ENCODE peak calls at places on chromosomes 2 and 18, in five cellular contexts. One of them, this sample, is unnamed.

GRCh38 chr2:179031731-179032408 is 18.1 kb downstream of the CCDC141 start:
- DNase-seq in ACHN: no peak
- DNase-seq in HCEC 1CT: no peak
- DNase-seq in glutamatergic neuron: no peak
- DNase-seq in frontal cortex: no peak
- DNase-seq in this sample: no peak

GRCh38 chr2:206071832-206072231 is 14.1 kb downstream of the INO80D start:
- DNase-seq in ACHN: no peak
- DNase-seq in HCEC 1CT: no peak
- DNase-seq in glutamatergic neuron: no peak
- DNase-seq in frontal cortex: no peak
- DNase-seq in this sample: no peak

GRCh38 chr2:101706121-101706818 is 8.8 kb downstream of the MAP4K4 start:
- DNase-seq in ACHN: no peak
- DNase-seq in HCEC 1CT: no peak
- DNase-seq in glutamatergic neuron: no peak
- DNase-seq in frontal cortex: no peak
- DNase-seq in this sample: no peak

GRCh38 chr18:7647500-7647899 is 80.4 kb downstream of the PTPRM start:
- DNase-seq in ACHN: no peak
- DNase-seq in HCEC 1CT: no peak
- DNase-seq in glutamatergic neuron: no peak
- DNase-seq in frontal cortex: no peak
- DNase-seq in this sample: no peak

GRCh38 chr18:30940952-30941539 is 101.5 kb downstream of the DSC3 start:
- DNase-seq in ACHN: no peak
- DNase-seq in HCEC 1CT: no peak
- DNase-seq in glutamatergic neuron: no peak
- DNase-seq in frontal cortex: no peak
- DNase-seq in this sample: no peak

GRCh38 chr18:31878358-31878757 is 64.6 kb downstream of the TRAPPC8 start:
- DNase-seq in ACHN: no peak
- DNase-seq in HCEC 1CT: no peak
- DNase-seq in glutamatergic neuron: no peak
- DNase-seq in frontal cortex: no peak
- DNase-seq in this sample: no peak

GRCh38 chr18:44938396-44939036 is 257.8 kb downstream of the SETBP1 start:
- DNase-seq in ACHN: no peak
- DNase-seq in HCEC 1CT: no peak
- DNase-seq in glutamatergic neuron: no peak
- DNase-seq in frontal cortex: no peak
- DNase-seq in this sample: no peak

GRCh38 chr18:56038258-56039030 is 450.5 kb upstream of the TCF4 start:
- DNase-seq in ACHN: no peak
- DNase-seq in HCEC 1CT: no peak
- DNase-seq in glutamatergic neuron: peak
- DNase-seq in frontal cortex: no peak
- DNase-seq in this sample: peak

GRCh38 chr2:127968610-127969339 is 59.1 kb downstream of the SAP130 start:
- DNase-seq in ACHN: no peak
- DNase-seq in HCEC 1CT: no peak
- DNase-seq in glutamatergic neuron: no peak
- DNase-seq in frontal cortex: no peak
- DNase-seq in this sample: no peak

GRCh38 chr2:21820271-21820670 is 696.5 kb downstream of the TDRD15 start:
- DNase-seq in ACHN: no peak
- DNase-seq in HCEC 1CT: peak
- DNase-seq in glutamatergic neuron: no peak
- DNase-seq in frontal cortex: no peak
- DNase-seq in this sample: no peak

GRCh38 chr18:2104620-2105462 is 466.5 kb downstream of the METTL4 start:
- DNase-seq in ACHN: peak
- DNase-seq in HCEC 1CT: peak
- DNase-seq in glutamatergic neuron: peak
- DNase-seq in frontal cortex: no peak
- DNase-seq in this sample: peak

GRCh38 chr2:75076088-75076487 is 117.6 kb downstream of the POLE4 start:
- DNase-seq in ACHN: no peak
- DNase-seq in HCEC 1CT: no peak
- DNase-seq in glutamatergic neuron: peak
- DNase-seq in frontal cortex: no peak
- DNase-seq in this sample: no peak

GRCh38 chr2:128145651-128146050 is 54.7 kb downstream of the UGGT1 start:
- DNase-seq in ACHN: no peak
- DNase-seq in HCEC 1CT: no peak
- DNase-seq in glutamatergic neuron: no peak
- DNase-seq in frontal cortex: no peak
- DNase-seq in this sample: no peak

GRCh38 chr2:179184610-179185009 is 80.0 kb downstream of the SESTD1 start:
- DNase-seq in ACHN: no peak
- DNase-seq in HCEC 1CT: no peak
- DNase-seq in glutamatergic neuron: no peak
- DNase-seq in frontal cortex: no peak
- DNase-seq in this sample: no peak